ENCODE peak calls at places on chromosomes 5 and 9, in four cellular contexts. One of them, this sample, is unnamed.

GRCh38 chr9:78386746-78387145 is 89.8 kb downstream of the PSAT1 start:
- DNase-seq in HepG2: no peak
- DNase-seq in HCT116: no peak
- DNase-seq in K562: no peak
- DNase-seq in this sample: no peak

GRCh38 chr5:150511641-150512367 is 3.9 kb downstream of the NDST1 start:
- DNase-seq in K562: peak
- DNase-seq in HepG2: no peak
- DNase-seq in HCT116: no peak
- DNase-seq in this sample: no peak

GRCh38 chr5:38338455-38338854 is 80.1 kb downstream of the EGFLAM start:
- DNase-seq in HepG2: peak
- DNase-seq in HCT116: no peak
- DNase-seq in K562: no peak
- DNase-seq in this sample: no peak

GRCh38 chr5:133130387-133131118 is 78.7 kb downstream of the HSPA4 start:
- DNase-seq in HCT116: peak
- DNase-seq in K562: no peak
- DNase-seq in HepG2: no peak
- DNase-seq in this sample: no peak

GRCh38 chr9:135100241-135101067 is 13.0 kb downstream of the OLFM1 start:
- DNase-seq in HCT116: no peak
- DNase-seq in K562: no peak
- DNase-seq in HepG2: no peak
- DNase-seq in this sample: no peak

GRCh38 chr5:98391921-98392625 is 381.4 kb upstream of the RGMB start:
- DNase-seq in HepG2: no peak
- DNase-seq in K562: no peak
- DNase-seq in HCT116: no peak
- DNase-seq in this sample: no peak

GRCh38 chr9:6384732-6385131 is 28.3 kb upstream of the UHRF2 start:
- DNase-seq in HCT116: no peak
- DNase-seq in HepG2: no peak
- DNase-seq in K562: peak
- DNase-seq in this sample: no peak

GRCh38 chr9:124502711-124503702 is 4.2 kb downstream of the NR5A1 start:
- DNase-seq in K562: no peak
- DNase-seq in HCT116: no peak
- DNase-seq in HepG2: no peak
- DNase-seq in this sample: peak

GRCh38 chr9:125066839-125067619 is 76.3 kb downstream of the SCAI start:
- DNase-seq in HCT116: no peak
- DNase-seq in K562: no peak
- DNase-seq in HepG2: no peak
- DNase-seq in this sample: no peak

GRCh38 chr9:73962792-73963191 is 534.3 kb upstream of the RORB start:
- DNase-seq in HCT116: no peak
- DNase-seq in K562: peak
- DNase-seq in HepG2: no peak
- DNase-seq in this sample: no peak

GRCh38 chr5:154193176-154193575 is 2.6 kb downstream of the GALNT10 start:
- DNase-seq in HepG2: no peak
- DNase-seq in HCT116: no peak
- DNase-seq in K562: no peak
- DNase-seq in this sample: no peak

GRCh38 chr9:118170032-118170955 is 466.1 kb downstream of the TLR4 start:
- DNase-seq in HepG2: peak
- DNase-seq in HCT116: no peak
- DNase-seq in K562: peak
- DNase-seq in this sample: peak

GRCh38 chr9:136006169-136006568 is 45.0 kb upstream of the UBAC1 start:
- DNase-seq in HCT116: no peak
- DNase-seq in HepG2: no peak
- DNase-seq in K562: no peak
- DNase-seq in this sample: no peak

GRCh38 chr5:463952-464351 is 21.0 kb downstream of the EXOC3 start:
- DNase-seq in HepG2: no peak
- DNase-seq in K562: no peak
- DNase-seq in HCT116: no peak
- DNase-seq in this sample: no peak

GRCh38 chr5:185095-186070 is 5.9 kb upstream of the LRRC14B start:
- DNase-seq in HepG2: no peak
- DNase-seq in K562: no peak
- DNase-seq in HCT116: no peak
- DNase-seq in this sample: no peak

GRCh38 chr9:76654575-76654974 is 109.7 kb upstream of the PCA3 start:
- DNase-seq in HCT116: no peak
- DNase-seq in K562: no peak
- DNase-seq in HepG2: no peak
- DNase-seq in this sample: no peak

GRCh38 chr5:79845448-79846197 is 145.4 kb downstream of the MTX3 start:
- DNase-seq in HCT116: peak
- DNase-seq in K562: peak
- DNase-seq in HepG2: no peak
- DNase-seq in this sample: peak

GRCh38 chr9:127644428-127644827 is 32.4 kb downstream of the STXBP1 start:
- DNase-seq in HepG2: no peak
- DNase-seq in HCT116: no peak
- DNase-seq in K562: no peak
- DNase-seq in this sample: no peak

GRCh38 chr5:98402130-98402529 is 371.3 kb upstream of the RGMB start:
- DNase-seq in HepG2: no peak
- DNase-seq in K562: no peak
- DNase-seq in HCT116: no peak
- DNase-seq in this sample: no peak

GRCh38 chr9:137449931-137450537 is 8.9 kb upstream of the ENTPD8 start:
- DNase-seq in HepG2: no peak
- DNase-seq in HCT116: no peak
- DNase-seq in K562: peak
- DNase-seq in this sample: no peak

GRCh38 chr5:151345808-151346478 is 1.4 kb downstream of the SLC36A2 start:
- DNase-seq in K562: no peak
- DNase-seq in HCT116: no peak
- DNase-seq in HepG2: no peak
- DNase-seq in this sample: no peak

GRCh38 chr9:131675437-131676022 is 64.3 kb downstream of the RAPGEF1 start:
- DNase-seq in HepG2: no peak
- DNase-seq in K562: no peak
- DNase-seq in HCT116: no peak
- DNase-seq in this sample: no peak

GRCh38 chr5:167576928-167577327 is 714.5 kb upstream of the WWC1 start:
- DNase-seq in K562: no peak
- DNase-seq in HCT116: no peak
- DNase-seq in HepG2: no peak
- DNase-seq in this sample: no peak

DNA sequence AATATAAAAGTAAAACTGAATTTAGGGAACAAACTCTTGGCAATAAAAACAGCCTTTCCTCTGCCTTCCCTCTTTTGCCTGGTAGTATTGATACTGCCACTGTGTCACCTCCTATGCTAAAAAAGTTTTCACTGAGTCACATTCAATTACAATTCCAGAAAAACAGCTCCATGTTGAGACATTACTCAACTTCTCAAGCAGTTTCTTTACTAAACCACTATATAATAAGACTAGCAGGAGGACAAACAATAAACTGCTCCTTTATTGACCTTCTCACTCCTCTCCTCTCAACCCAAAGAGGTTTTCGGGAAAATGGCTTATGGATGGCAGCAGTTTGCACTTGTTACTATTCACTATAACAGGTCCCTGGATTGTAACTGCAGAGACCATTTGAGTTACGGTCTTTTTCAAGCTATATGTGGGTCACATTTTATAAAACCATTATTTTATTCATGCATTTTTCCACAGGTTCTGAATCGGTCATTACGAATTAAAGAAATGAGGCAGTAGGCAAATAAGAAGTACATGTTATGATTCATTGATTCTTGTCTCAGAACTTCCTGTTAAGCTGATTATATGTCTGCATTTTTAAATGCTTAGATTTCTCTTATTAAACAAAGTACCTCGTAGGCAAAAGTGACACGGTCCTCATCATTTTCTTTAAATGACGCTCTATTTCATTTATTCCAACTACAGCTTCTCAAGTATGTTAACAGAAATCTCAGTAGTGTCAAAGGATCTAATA is 2.1 kb downstream of the ZDHHC21 start:
- DNase-seq in K562: no peak
- DNase-seq in HepG2: no peak
- DNase-seq in HCT116: no peak
- DNase-seq in this sample: no peak
- TF ChIP-seq FOSL1 in K562: no peak
- TF ChIP-seq FOSL1 in HepG2: no peak
- TF ChIP-seq FOSL1 in HCT116: no peak
- TF ChIP-seq FOSL1 in this sample: no peak

GRCh38 chr5:169354921-169355320 is 54.0 kb upstream of the SLIT3 start:
- DNase-seq in K562: no peak
- DNase-seq in HCT116: no peak
- DNase-seq in HepG2: no peak
- DNase-seq in this sample: no peak
- TF ChIP-seq FOSL1 in K562: no peak
- TF ChIP-seq FOSL1 in HCT116: no peak
- TF ChIP-seq FOSL1 in HepG2: no peak
- TF ChIP-seq FOSL1 in this sample: no peak

GRCh38 chr5:10789726-10790125 is 28.7 kb upstream of the DAP start:
- DNase-seq in HCT116: no peak
- DNase-seq in HepG2: no peak
- DNase-seq in K562: no peak
- DNase-seq in this sample: no peak
- TF ChIP-seq FOSL1 in HCT116: no peak
- TF ChIP-seq FOSL1 in HepG2: no peak
- TF ChIP-seq FOSL1 in K562: no peak
- TF ChIP-seq FOSL1 in this sample: no peak

GRCh38 chr5:136631176-136631575 is 265.8 kb upstream of the TRPC7 start:
- DNase-seq in HepG2: no peak
- DNase-seq in K562: peak
- DNase-seq in HCT116: no peak
- DNase-seq in this sample: no peak
- TF ChIP-seq FOSL1 in HepG2: no peak
- TF ChIP-seq FOSL1 in K562: no peak
- TF ChIP-seq FOSL1 in HCT116: no peak
- TF ChIP-seq FOSL1 in this sample: no peak

DNA sequence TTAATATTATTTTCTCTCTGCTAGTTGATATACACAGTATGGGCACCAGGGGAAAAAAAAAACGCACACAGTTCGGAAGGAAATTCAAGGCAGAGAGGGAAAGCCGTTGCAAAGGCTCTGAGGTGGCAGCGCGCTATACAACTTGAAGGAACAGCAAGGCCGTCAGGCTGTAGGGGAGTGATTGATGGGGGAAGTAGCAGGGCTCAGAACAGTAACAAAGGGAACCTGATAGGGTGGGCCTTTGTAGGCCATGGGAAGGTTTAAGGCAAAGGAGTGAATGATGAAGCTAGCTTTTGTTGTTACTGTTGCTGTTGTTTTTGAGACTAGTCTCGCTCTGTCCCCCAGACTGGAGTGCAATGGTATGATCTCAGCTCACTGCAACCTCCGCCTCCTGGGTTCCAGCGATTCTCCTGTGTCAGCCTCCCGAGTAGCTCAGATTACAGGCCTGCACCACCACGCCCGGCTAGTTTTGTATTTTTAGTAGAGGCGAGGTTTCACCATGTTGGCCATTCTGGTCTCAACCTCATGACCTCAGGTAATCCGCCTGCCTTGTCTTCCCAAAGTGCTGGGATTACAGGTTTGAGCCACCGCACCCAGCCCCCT is 27.0 kb downstream of the AQP7 start:
- DNase-seq in K562: peak
- DNase-seq in HepG2: no peak
- DNase-seq in HCT116: peak
- DNase-seq in this sample: peak
- TF ChIP-seq FOSL1 in K562: no peak
- TF ChIP-seq FOSL1 in HepG2: no peak
- TF ChIP-seq FOSL1 in HCT116: no peak
- TF ChIP-seq FOSL1 in this sample: no peak

DNA sequence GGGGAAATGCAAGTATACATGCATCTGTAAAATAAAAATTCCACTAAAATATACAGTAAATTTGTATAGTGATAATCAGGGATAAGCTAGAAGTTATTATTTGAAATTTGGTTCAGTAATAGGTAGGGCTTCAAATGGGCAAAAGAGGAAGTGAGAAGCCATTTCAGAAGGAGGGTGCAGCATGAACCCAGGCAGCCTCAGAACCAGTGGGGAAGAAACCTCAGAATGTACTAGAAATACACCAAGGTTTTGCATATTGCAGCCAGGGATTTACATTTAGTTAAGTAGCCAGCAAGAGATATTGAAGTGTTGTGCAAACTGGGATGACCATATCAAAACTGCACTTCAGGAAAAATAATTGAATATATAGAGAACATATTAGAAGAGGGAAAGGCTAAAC is 335.9 kb downstream of the ZNF608 start:
- DNase-seq in HepG2: no peak
- DNase-seq in HCT116: no peak
- DNase-seq in K562: no peak
- DNase-seq in this sample: no peak
- TF ChIP-seq FOSL1 in HepG2: no peak
- TF ChIP-seq FOSL1 in HCT116: no peak
- TF ChIP-seq FOSL1 in K562: no peak
- TF ChIP-seq FOSL1 in this sample: no peak

GRCh38 chr5:171520300-171521170 is 101.1 kb downstream of the FGF18 start:
- DNase-seq in HepG2: no peak
- DNase-seq in HCT116: no peak
- DNase-seq in K562: no peak
- DNase-seq in this sample: peak
- TF ChIP-seq FOSL1 in HepG2: no peak
- TF ChIP-seq FOSL1 in HCT116: no peak
- TF ChIP-seq FOSL1 in K562: no peak
- TF ChIP-seq FOSL1 in this sample: no peak

GRCh38 chr9:105205787-105206511 is 38.5 kb upstream of the SLC44A1 start:
- DNase-seq in K562: no peak
- DNase-seq in HCT116: no peak
- DNase-seq in HepG2: no peak
- DNase-seq in this sample: no peak
- TF ChIP-seq FOSL1 in K562: no peak
- TF ChIP-seq FOSL1 in HCT116: no peak
- TF ChIP-seq FOSL1 in HepG2: no peak
- TF ChIP-seq FOSL1 in this sample: no peak

This sample was measured in H1.